ENCODE peak calls at places on chromosome 2, in four cellular contexts. M, B, C and R are unnamed samples.

GRCh38 chr2:88826399-88826798 is 134.9 kb downstream of the RPIA start:
- DNase-seq in M (no peak), B (no peak), C (no peak), R (no peak)

GRCh38 chr2:85644909-85645308 is 23.1 kb downstream of the SFTPB start:
- DNase-seq in M (no peak), B (no peak), C (no peak), R (no peak)

GRCh38 chr2:220871909-220872308 is 700.2 kb downstream of the EPHA4 start:
- DNase-seq in M (no peak), B (no peak), C (no peak), R (peak)

GRCh38 chr2:224155896-224156295 is 116.8 kb upstream of the SERPINE2 start:
- DNase-seq in M (peak), B (no peak), C (peak), R (no peak)

GRCh38 chr2:136765256-136765735 is at the start of gene THSD7B:
- DNase-seq in M (peak), B (peak), C (no peak), R (no peak)

GRCh38 chr2:109125595-109126500 is 3.2 kb upstream of the SH3RF3 start:
- DNase-seq in M (peak), B (no peak), C (peak), R (peak)

GRCh38 chr2:182819412-182819811 is 47.0 kb downstream of the FRZB start:
- DNase-seq in M (no peak), B (no peak), C (no peak), R (no peak)

GRCh38 chr2:102803041-102803896 is 41.4 kb downstream of the TMEM182 start:
- DNase-seq in M (no peak), B (no peak), C (peak), R (no peak)

GRCh38 chr2:152694161-152694661 is 23.1 kb downstream of the PRPF40A start:
- DNase-seq in M (peak), B (peak), C (peak), R (no peak)

GRCh38 chr2:222708274-222708710 is 36.8 kb downstream of the MOGAT1 start:
- DNase-seq in M (peak), B (peak), C (peak), R (peak)

GRCh38 chr2:65316072-65316471 is 88.4 kb downstream of the ACTR2 start:
- DNase-seq in M (peak), B (no peak), C (peak), R (no peak)

GRCh38 chr2:104620840-104621239 is 233.1 kb upstream of the POU3F3 start:
- DNase-seq in M (no peak), B (no peak), C (no peak), R (no peak)

GRCh38 chr2:8204691-8205090 is 477.2 kb upstream of the ID2 start:
- DNase-seq in M (peak), B (no peak), C (no peak), R (no peak)

GRCh38 chr2:235330775-235331438 is 162.9 kb upstream of the AGAP1 start:
- DNase-seq in M (peak), B (no peak), C (peak), R (peak)

GRCh38 chr2:45849491-45850283 is 198.2 kb downstream of the PRKCE start:
- DNase-seq in M (peak), B (no peak), C (peak), R (no peak)

GRCh38 chr2:4516362-4516761 is 813.0 kb downstream of the DCDC2C start:
- DNase-seq in M (no peak), B (no peak), C (no peak), R (no peak)

GRCh38 chr2:23760746-23761145 is 166.2 kb downstream of the ATAD2B start:
- DNase-seq in M (peak), B (peak), C (peak), R (no peak)

GRCh38 chr2:96693286-96694200 is 46.3 kb downstream of the LMAN2L start:
- DNase-seq in M (no peak), B (no peak), C (no peak), R (no peak)

GRCh38 chr2:229564300-229564907 is 150.0 kb downstream of the DNER start:
- DNase-seq in M (no peak), B (no peak), C (no peak), R (no peak)

GRCh38 chr2:163713534-163714311 is 22.1 kb downstream of the FIGN start:
- DNase-seq in M (no peak), B (no peak), C (peak), R (no peak)
- H3K4me3 ChIP-seq in M (no peak), B (no peak), C (no peak), R (no peak)

GRCh38 chr2:73175663-73176204 is 26.6 kb upstream of the NOTO start:
- DNase-seq in M (peak), B (peak), C (peak), R (peak)
- TF ChIP-seq EZH2 in M (no peak), B (peak), C (peak), R (no peak)

DNA sequence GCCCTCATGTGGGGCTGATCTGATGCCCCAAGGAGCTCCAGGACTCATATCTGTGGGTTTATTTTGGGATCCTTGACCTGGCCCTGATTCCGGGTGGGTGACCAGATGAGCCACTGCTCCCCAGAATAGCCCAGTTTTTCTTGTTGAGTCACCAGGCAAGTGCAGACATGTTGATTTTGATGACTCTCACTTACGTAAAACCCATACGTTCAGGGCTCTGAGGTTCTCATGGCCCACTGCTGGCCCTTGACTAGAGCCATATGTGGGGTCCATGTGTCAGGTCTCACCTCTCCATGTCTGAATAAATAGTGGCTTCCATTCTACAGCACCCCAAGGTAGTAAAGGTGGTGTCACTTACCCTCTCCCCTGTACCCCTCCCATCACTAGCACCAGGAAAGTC is 41.9 kb downstream of the CDC42EP3 start:
- DNase-seq in M (peak), B (no peak), C (peak), R (no peak)
- H3K27ac ChIP-seq in M (peak), B (no peak), C (peak), R (no peak)

GRCh38 chr2:209685963-209686362 is 85.7 kb upstream of the UNC80 start:
- DNase-seq in M (peak), B (no peak), C (peak), R (no peak)
- H3K4me3 ChIP-seq in M (no peak), B (no peak), C (no peak), R (no peak)

GRCh38 chr2:118849226-118850170 is 2.0 kb upstream of the EN1 start:
- DNase-seq in M (no peak), B (no peak), C (no peak), R (no peak)

GRCh38 chr2:118851650-118852049 is 4.2 kb upstream of the EN1 start:
- DNase-seq in M (no peak), B (no peak), C (no peak), R (no peak)

GRCh38 chr2:118852605-118853128 is 5.2 kb upstream of the EN1 start:
- DNase-seq in M (no peak), B (no peak), C (no peak), R (no peak)

GRCh38 chr2:118850171-118850900 is 2.9 kb upstream of the EN1 start:
- DNase-seq in M (no peak), B (no peak), C (no peak), R (no peak)

DNA sequence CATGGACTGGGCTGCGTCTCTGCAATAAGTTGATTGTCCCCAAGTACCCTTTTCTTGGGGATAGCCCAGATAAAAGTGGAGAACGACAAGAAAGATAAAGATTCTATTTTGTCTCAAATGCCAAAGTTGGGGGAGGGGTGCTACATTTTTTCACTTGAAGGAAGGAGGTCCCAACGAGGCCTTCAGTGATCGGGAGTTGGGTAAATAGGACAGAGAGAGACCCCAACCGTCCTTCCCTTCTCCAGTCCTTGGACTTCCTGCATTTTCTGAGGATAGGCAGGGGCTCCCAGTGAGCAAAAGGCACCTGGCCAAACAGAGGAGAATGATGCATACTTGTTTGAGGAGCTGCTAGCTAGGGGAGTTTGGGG is 3.4 kb upstream of the EN1 start:
- DNase-seq in M (no peak), B (no peak), C (no peak), R (no peak)
- TF ChIP-seq EZH2 in M (no peak), B (no peak), C (no peak), R (no peak)

DNA sequence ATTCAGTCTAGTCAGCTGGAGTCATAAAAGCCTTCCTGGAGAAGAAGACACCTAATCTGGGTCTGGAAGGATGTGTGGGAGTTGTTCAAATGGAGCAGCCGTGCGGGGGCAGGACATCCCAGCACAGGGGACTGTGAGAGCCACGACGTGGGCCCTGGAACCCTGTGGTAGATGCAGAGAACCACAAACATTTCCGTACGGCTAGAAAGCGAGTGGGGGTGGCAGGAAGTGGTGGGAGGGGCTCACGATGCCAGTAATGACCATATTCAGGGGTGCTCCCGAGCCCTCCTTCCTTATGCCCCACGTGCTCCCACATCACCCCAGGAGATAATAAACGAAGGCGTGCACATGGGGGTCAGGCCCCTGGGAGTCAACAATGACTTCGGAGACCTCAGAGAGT is 21.0 kb upstream of the COL6A3 start:
- DNase-seq in M (peak), B (no peak), C (peak), R (no peak)
- H3K27ac ChIP-seq in M (peak), B (no peak), C (no peak), R (no peak)

DNA sequence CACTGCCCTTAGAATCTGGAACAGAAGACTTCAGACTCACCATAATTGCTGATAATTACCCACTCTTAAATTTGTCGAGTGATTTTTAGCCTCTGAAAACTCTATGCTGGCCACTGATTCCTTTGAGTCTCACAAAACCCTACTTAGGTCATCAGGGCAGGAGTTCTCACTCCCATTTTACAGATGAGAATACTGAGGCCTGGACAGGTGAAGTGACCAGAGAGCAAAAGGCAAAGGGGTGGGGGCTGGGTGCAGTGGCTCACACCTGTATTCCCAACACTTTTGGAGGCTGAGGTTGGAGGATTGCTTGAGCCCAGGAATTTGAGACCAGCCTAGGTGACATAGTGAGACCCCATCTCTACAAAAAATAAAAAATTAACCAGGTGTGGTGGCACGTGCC is 34.8 kb upstream of the SLC35F6 start:
- DNase-seq in M (no peak), B (no peak), C (no peak), R (no peak)
- H3K4me3 ChIP-seq in M (no peak), B (no peak), C (no peak), R (no peak)

DNA sequence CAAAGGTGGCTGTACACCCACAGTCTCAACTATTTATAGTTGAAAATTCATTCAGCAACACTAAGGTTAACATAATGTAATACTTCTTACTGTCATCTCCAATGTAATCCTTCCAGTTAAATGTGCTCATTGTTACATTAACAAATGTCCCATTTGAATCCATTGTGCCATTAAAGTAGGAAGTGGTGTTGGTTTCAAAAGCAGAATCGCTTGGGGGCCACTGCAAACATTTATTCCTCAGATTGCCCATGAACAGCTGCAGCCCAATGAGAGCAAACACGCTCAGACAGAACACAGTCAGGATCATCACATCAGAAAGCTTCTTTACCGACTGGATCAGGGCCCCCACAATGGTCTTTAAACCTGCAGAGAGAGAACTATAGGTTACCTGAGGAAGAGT is 41.4 kb downstream of the SCN3A start:
- DNase-seq in M (no peak), B (no peak), C (no peak), R (no peak)
- TF ChIP-seq EZH2 in M (no peak), B (no peak), C (no peak), R (no peak)

DNA sequence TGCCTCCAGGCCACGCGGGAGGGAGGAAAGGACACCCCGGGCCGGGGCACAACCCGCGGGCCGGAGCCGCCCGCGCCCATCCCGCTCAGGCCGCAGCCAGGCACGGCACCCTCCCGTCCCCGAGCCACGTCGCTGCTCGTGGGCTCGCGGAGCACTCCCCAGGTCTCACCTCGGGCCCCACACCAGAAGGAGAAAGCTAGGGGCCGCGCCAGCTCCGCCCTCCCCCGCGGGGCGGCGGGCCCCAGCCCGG is 614 bp downstream of the HDLBP start:
- DNase-seq in M (no peak), B (no peak), C (no peak), R (no peak)
- H3K27ac ChIP-seq in M (peak), B (peak), C (peak), R (peak)